ENCODE peak calls at places on chromosomes 3 and 15, in six cellular contexts. One of them, this sample, is unnamed.

GRCh38 chr3:149299938-149300791 is 33.3 kb downstream of the TM4SF18 start:
- DNase-seq in HCT116: peak; percentile 93
- DNase-seq in stomach: peak; percentile 53
- DNase-seq in SK-N-SH: no peak
- DNase-seq in GM12878: peak; percentile 16
- DNase-seq in transverse colon: peak; percentile 52
- DNase-seq in this sample: no peak

GRCh38 chr15:35674873-35675781 is 129.2 kb upstream of the DPH6 start:
- DNase-seq in SK-N-SH: peak; percentile 42
- DNase-seq in stomach: no peak
- DNase-seq in GM12878: peak; percentile 12
- DNase-seq in HCT116: no peak
- DNase-seq in transverse colon: no peak
- DNase-seq in this sample: peak; percentile 20

GRCh38 chr3:39142067-39142466 is 11.3 kb downstream of the CSRNP1 start:
- DNase-seq in transverse colon: peak; percentile 73
- DNase-seq in HCT116: no peak
- DNase-seq in GM12878: no peak
- DNase-seq in stomach: peak; percentile 51
- DNase-seq in SK-N-SH: no peak
- DNase-seq in this sample: no peak

GRCh38 chr3:151169262-151169661 is 33.8 kb downstream of the GPR171 start:
- DNase-seq in stomach: no peak
- DNase-seq in transverse colon: no peak
- DNase-seq in SK-N-SH: no peak
- DNase-seq in GM12878: no peak
- DNase-seq in HCT116: no peak
- DNase-seq in this sample: no peak

GRCh38 chr3:176920806-176921205 is 276.5 kb downstream of the TBL1XR1 start:
- DNase-seq in GM12878: no peak
- DNase-seq in transverse colon: no peak
- DNase-seq in HCT116: no peak
- DNase-seq in stomach: no peak
- DNase-seq in SK-N-SH: no peak
- DNase-seq in this sample: no peak

GRCh38 chr15:39468828-39469227 is 112.1 kb upstream of the THBS1 start:
- DNase-seq in GM12878: no peak
- DNase-seq in HCT116: no peak
- DNase-seq in transverse colon: no peak
- DNase-seq in stomach: no peak
- DNase-seq in SK-N-SH: no peak
- DNase-seq in this sample: no peak

GRCh38 chr3:112121577-112122547 is 11.2 kb downstream of the GCSAM start:
- DNase-seq in SK-N-SH: no peak
- DNase-seq in GM12878: no peak
- DNase-seq in stomach: no peak
- DNase-seq in transverse colon: no peak
- DNase-seq in HCT116: no peak
- DNase-seq in this sample: no peak

GRCh38 chr15:76667943-76668715 is 237.0 kb downstream of the SCAPER start:
- DNase-seq in SK-N-SH: no peak
- DNase-seq in HCT116: no peak
- DNase-seq in transverse colon: no peak
- DNase-seq in stomach: no peak
- DNase-seq in GM12878: no peak
- DNase-seq in this sample: no peak

GRCh38 chr3:150062492-150062891 is 91.8 kb upstream of the PFN2 start:
- DNase-seq in SK-N-SH: no peak
- DNase-seq in stomach: no peak
- DNase-seq in GM12878: no peak
- DNase-seq in transverse colon: no peak
- DNase-seq in HCT116: no peak
- DNase-seq in this sample: no peak

GRCh38 chr3:185205865-185206264 is 48.0 kb downstream of the EHHADH start:
- DNase-seq in GM12878: no peak
- DNase-seq in stomach: no peak
- DNase-seq in SK-N-SH: no peak
- DNase-seq in HCT116: no peak
- DNase-seq in transverse colon: no peak
- DNase-seq in this sample: no peak

GRCh38 chr15:27764339-27764738 is 334.8 kb downstream of the OCA2 start:
- DNase-seq in stomach: no peak
- DNase-seq in transverse colon: no peak
- DNase-seq in SK-N-SH: no peak
- DNase-seq in HCT116: no peak
- DNase-seq in GM12878: no peak
- DNase-seq in this sample: peak; percentile 17

GRCh38 chr3:168581718-168582332 is 486.1 kb upstream of the GOLIM4 start:
- DNase-seq in HCT116: no peak
- DNase-seq in stomach: no peak
- DNase-seq in GM12878: no peak
- DNase-seq in SK-N-SH: no peak
- DNase-seq in transverse colon: no peak
- DNase-seq in this sample: peak; percentile 34

GRCh38 chr15:59997070-59997701 is 6.9 kb upstream of the FOXB1 start:
- DNase-seq in HCT116: no peak
- DNase-seq in GM12878: no peak
- DNase-seq in transverse colon: no peak
- DNase-seq in stomach: no peak
- DNase-seq in SK-N-SH: peak; percentile 30
- DNase-seq in this sample: peak; percentile 98

DNA sequence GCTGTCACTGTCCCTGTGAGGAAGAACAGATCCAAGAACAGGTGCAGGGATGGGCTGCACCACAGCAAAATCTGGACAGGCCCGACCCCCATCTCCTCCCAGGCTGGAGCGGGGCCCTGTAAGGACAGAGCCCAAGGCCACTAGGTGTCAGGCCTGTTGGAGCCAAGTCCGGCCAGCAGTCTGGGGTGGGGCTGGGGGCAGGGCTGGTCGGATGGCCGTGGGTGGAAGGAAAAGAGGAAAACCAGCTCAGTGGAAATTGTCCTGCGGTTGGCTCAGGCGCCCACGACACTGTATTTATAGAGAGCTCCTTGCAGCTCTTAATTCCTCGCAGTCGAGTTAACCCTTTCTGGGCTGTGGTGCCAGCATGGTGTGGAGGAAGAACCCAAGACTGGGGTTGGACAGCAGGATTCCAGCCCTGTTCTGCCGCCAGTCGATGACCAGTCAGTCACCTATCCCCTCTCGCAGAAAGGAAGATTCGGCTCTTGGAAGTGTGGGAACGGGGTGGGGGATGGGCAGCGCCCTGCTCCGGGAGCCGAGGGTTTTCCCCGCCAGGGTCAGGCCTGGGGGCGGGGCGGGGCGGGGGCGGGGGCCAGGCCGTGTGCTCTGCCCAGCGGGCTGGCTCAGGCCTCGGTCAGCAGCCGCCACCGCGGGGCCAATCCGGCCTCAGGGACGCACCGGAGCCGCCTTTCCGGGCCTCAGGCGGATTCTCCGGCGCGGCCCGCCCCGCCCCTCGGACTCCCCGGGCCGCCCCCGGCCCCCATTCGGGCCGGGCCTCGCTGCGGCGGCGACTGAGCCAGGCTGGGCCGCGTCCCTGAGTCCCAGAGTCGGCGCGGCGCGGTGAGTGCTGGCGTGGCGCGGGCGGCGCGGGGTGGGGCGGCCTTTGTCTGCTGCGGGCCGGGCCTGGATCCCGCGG is at the start of gene CD276:
- DNase-seq in transverse colon: peak; percentile 73
- DNase-seq in stomach: peak; percentile 80
- DNase-seq in SK-N-SH: peak; percentile 91
- DNase-seq in GM12878: no peak
- DNase-seq in HCT116: peak; percentile 45
- DNase-seq in this sample: peak; percentile 81
- TF ChIP-seq CTCF in transverse colon: peak; percentile 33
- TF ChIP-seq CTCF in stomach: no peak
- TF ChIP-seq CTCF in SK-N-SH: peak; percentile 53
- TF ChIP-seq CTCF in GM12878: no peak
- TF ChIP-seq CTCF in HCT116: peak; percentile 46
- TF ChIP-seq CTCF in this sample: peak; percentile 50

DNA sequence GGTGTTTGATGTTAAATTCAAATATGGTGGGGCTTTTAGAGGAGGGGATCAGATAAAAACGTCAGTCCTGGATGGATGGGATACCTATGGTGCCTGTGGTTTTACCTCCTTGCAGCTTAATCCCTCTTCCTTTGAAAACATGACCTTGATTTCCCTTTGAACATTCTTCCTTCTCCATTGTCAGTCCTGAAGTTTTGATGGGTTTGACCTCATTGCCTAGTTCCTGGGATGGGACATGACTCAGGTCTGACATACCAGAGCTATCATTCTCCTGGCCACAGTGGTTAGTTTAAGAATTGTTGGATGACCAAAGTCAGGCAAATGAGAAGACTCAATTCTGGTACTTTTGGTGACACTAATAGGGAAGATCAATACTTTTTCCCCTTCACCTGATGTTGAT is 87.2 kb downstream of the PRICKLE2 start:
- DNase-seq in GM12878: no peak
- DNase-seq in transverse colon: no peak
- DNase-seq in stomach: no peak
- DNase-seq in SK-N-SH: no peak
- DNase-seq in HCT116: no peak
- DNase-seq in this sample: no peak
- H3K4me1 ChIP-seq in GM12878: no peaks in the 10 kb centered on the region
- H3K4me1 ChIP-seq in transverse colon: peaks cover 10% of the 10 kb centered on the region
- H3K4me1 ChIP-seq in stomach: peaks cover 37% of the 10 kb centered on the region
- H3K4me1 ChIP-seq in SK-N-SH: peaks cover 11% of the 10 kb centered on the region
- H3K4me1 ChIP-seq in HCT116: no peaks in the 10 kb centered on the region
- H3K4me1 ChIP-seq in this sample: no peaks in the 10 kb centered on the region

GRCh38 chr3:106438916-106439315 is 570.1 kb upstream of the CBLB start:
- DNase-seq in GM12878: no peak
- DNase-seq in SK-N-SH: no peak
- DNase-seq in HCT116: no peak
- DNase-seq in transverse colon: no peak
- DNase-seq in stomach: no peak
- DNase-seq in this sample: no peak
- TF ChIP-seq POLR2AphosphoS5 in GM12878: no peak
- TF ChIP-seq POLR2AphosphoS5 in SK-N-SH: no peak
- TF ChIP-seq POLR2AphosphoS5 in HCT116: no peak
- TF ChIP-seq POLR2AphosphoS5 in transverse colon: no peak
- TF ChIP-seq POLR2AphosphoS5 in stomach: no peak
- TF ChIP-seq POLR2AphosphoS5 in this sample: no peak

GRCh38 chr3:131544557-131544956 is 41.8 kb upstream of the MRPL3 start:
- DNase-seq in HCT116: no peak
- DNase-seq in stomach: no peak
- DNase-seq in transverse colon: no peak
- DNase-seq in SK-N-SH: no peak
- DNase-seq in GM12878: no peak
- DNase-seq in this sample: no peak

GRCh38 chr3:131540821-131541220 is 38.0 kb upstream of the MRPL3 start:
- DNase-seq in GM12878: no peak
- DNase-seq in SK-N-SH: no peak
- DNase-seq in HCT116: no peak
- DNase-seq in transverse colon: no peak
- DNase-seq in stomach: no peak
- DNase-seq in this sample: no peak

GRCh38 chr3:131540143-131540542 is 37.4 kb upstream of the MRPL3 start:
- DNase-seq in SK-N-SH: no peak
- DNase-seq in transverse colon: no peak
- DNase-seq in HCT116: no peak
- DNase-seq in GM12878: no peak
- DNase-seq in stomach: no peak
- DNase-seq in this sample: no peak

GRCh38 chr3:131541288-131541687 is 38.5 kb upstream of the MRPL3 start:
- DNase-seq in GM12878: no peak
- DNase-seq in HCT116: no peak
- DNase-seq in SK-N-SH: no peak
- DNase-seq in transverse colon: no peak
- DNase-seq in stomach: no peak
- DNase-seq in this sample: no peak

GRCh38 chr3:131543714-131544113 is 40.9 kb upstream of the MRPL3 start:
- DNase-seq in SK-N-SH: no peak
- DNase-seq in stomach: peak; percentile 76
- DNase-seq in HCT116: peak; percentile 49
- DNase-seq in transverse colon: peak; percentile 42
- DNase-seq in GM12878: no peak
- DNase-seq in this sample: no peak
- TF ChIP-seq CTCF in SK-N-SH: no peak
- TF ChIP-seq CTCF in stomach: no peak
- TF ChIP-seq CTCF in HCT116: peak; percentile 9
- TF ChIP-seq CTCF in transverse colon: no peak
- TF ChIP-seq CTCF in GM12878: no peak
- TF ChIP-seq CTCF in this sample: no peak

DNA sequence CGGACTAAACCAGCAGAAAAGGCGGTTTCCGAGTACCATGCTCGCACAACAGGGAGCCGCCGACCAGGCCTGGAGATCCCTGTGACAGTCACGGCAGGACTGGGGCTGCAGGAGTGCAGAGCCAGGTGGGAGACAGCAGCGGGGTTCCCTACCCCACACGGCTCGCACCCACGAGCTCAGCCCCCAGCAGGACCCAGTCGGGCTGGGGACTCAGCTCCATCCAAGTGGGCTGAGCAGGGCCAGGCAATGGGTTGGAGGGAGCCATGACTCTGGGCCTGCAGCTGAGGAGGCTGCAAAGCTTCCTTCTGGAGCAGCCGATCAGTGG is 15.8 kb downstream of the XXYLT1 start:
- DNase-seq in SK-N-SH: no peak
- DNase-seq in transverse colon: no peak
- DNase-seq in HCT116: no peak
- DNase-seq in stomach: no peak
- DNase-seq in GM12878: no peak
- DNase-seq in this sample: no peak
- H3K4me1 ChIP-seq in SK-N-SH: peaks cover 34% of the 10 kb centered on the region
- H3K4me1 ChIP-seq in transverse colon: peaks cover 38% of the 10 kb centered on the region
- H3K4me1 ChIP-seq in HCT116: peaks cover 18% of the 10 kb centered on the region
- H3K4me1 ChIP-seq in stomach: peaks cover 51% of the 10 kb centered on the region
- H3K4me1 ChIP-seq in GM12878: peaks cover 40% of the 10 kb centered on the region
- H3K4me1 ChIP-seq in this sample: peaks cover 27% of the 10 kb centered on the region

GRCh38 chr15:64693134-64693533 is 82.3 kb downstream of the RBPMS2 start:
- DNase-seq in transverse colon: peak; percentile 43
- DNase-seq in GM12878: no peak
- DNase-seq in stomach: peak; percentile 48
- DNase-seq in SK-N-SH: no peak
- DNase-seq in HCT116: no peak
- DNase-seq in this sample: no peak
- TF ChIP-seq POLR2AphosphoS5 in transverse colon: peak; percentile 39
- TF ChIP-seq POLR2AphosphoS5 in GM12878: no peak
- TF ChIP-seq POLR2AphosphoS5 in stomach: peak; percentile 63
- TF ChIP-seq POLR2AphosphoS5 in SK-N-SH: no peak
- TF ChIP-seq POLR2AphosphoS5 in HCT116: no peak
- TF ChIP-seq POLR2AphosphoS5 in this sample: no peak

This sample was measured in GM23338.